ENCODE peak calls at places on chromosomes 2 and 18, in seven cellular contexts. Y is stomach, Q is kidney, G is AG09309, P is neural crest cell, L is AG04450, B is A549. D is an unnamed sample.

GRCh38 chr2:100744589-100744988 is 75.3 kb upstream of the NPAS2 start:
- DNase-seq in Y (no peak), Q (no peak), G (no peak), P (no peak), L (no peak), B (no peak), D (no peak)

GRCh38 chr2:239687441-239687840 is 286.6 kb upstream of the HDAC4 start:
- DNase-seq in Y (peak), Q (no peak), G (no peak), P (no peak), L (no peak), B (no peak), D (no peak)

GRCh38 chr2:40113272-40113671 is 334.2 kb upstream of the THUMPD2 start:
- DNase-seq in Y (no peak), Q (no peak), G (no peak), P (no peak), L (no peak), B (no peak), D (no peak)

GRCh38 chr2:217960351-217960750 is 42.4 kb downstream of the TNS1 start:
- DNase-seq in Y (no peak), Q (peak), G (no peak), P (no peak), L (no peak), B (no peak), D (no peak)

GRCh38 chr2:181370126-181370525 is 87.1 kb upstream of the ITGA4 start:
- DNase-seq in Y (no peak), Q (no peak), G (no peak), P (no peak), L (no peak), B (no peak), D (no peak)

GRCh38 chr2:7773362-7773973 is 856.3 kb downstream of the RNF144A start:
- DNase-seq in Y (no peak), Q (no peak), G (no peak), P (no peak), L (no peak), B (no peak), D (no peak)

GRCh38 chr2:79850912-79851311 is 338.1 kb downstream of the CTNNA2 start:
- DNase-seq in Y (no peak), Q (no peak), G (no peak), P (no peak), L (no peak), B (no peak), D (no peak)

GRCh38 chr2:237278593-237278992 is 135.4 kb downstream of the COL6A3 start:
- DNase-seq in Y (no peak), Q (no peak), G (peak), P (no peak), L (no peak), B (no peak), D (no peak)

GRCh38 chr2:241844831-241845578 is 13.7 kb downstream of the PDCD1 start:
- DNase-seq in Y (no peak), Q (no peak), G (no peak), P (no peak), L (no peak), B (no peak), D (no peak)

GRCh38 chr2:28273751-28274150 is 118.9 kb upstream of the FOSL2 start:
- DNase-seq in Y (peak), Q (no peak), G (no peak), P (no peak), L (no peak), B (no peak), D (no peak)

GRCh38 chr2:75555701-75556100 is 5.0 kb downstream of the EVA1A start:
- DNase-seq in Y (no peak), Q (no peak), G (no peak), P (no peak), L (no peak), B (no peak), D (no peak)

GRCh38 chr2:30193104-30193681 is 38.1 kb upstream of the LBH start:
- DNase-seq in Y (peak), Q (no peak), G (no peak), P (no peak), L (no peak), B (no peak), D (no peak)

GRCh38 chr2:172113617-172114016 is 10.9 kb upstream of the DLX2 start:
- DNase-seq in Y (no peak), Q (no peak), G (no peak), P (no peak), L (no peak), B (no peak), D (no peak)

GRCh38 chr2:61426267-61426897 is 44.5 kb downstream of the USP34 start:
- DNase-seq in Y (peak), Q (no peak), G (no peak), P (peak), L (no peak), B (peak), D (no peak)

GRCh38 chr18:79625195-79625923 is 54.2 kb upstream of the CTDP1 start:
- DNase-seq in Y (no peak), Q (peak), G (no peak), P (no peak), L (no peak), B (no peak), D (peak)

GRCh38 chr2:117820444-117820843 is 6.0 kb downstream of the DDX18 start:
- DNase-seq in Y (no peak), Q (no peak), G (no peak), P (no peak), L (no peak), B (no peak), D (no peak)

GRCh38 chr2:117818921-117819320 is 4.4 kb downstream of the DDX18 start:
- DNase-seq in Y (no peak), Q (no peak), G (no peak), P (no peak), L (no peak), B (no peak), D (no peak)

GRCh38 chr2:117815946-117816345 is 1.5 kb downstream of the DDX18 start:
- DNase-seq in Y (no peak), Q (no peak), G (no peak), P (no peak), L (no peak), B (no peak), D (no peak)

GRCh38 chr2:117812443-117812842 is 2.0 kb upstream of the DDX18 start:
- DNase-seq in Y (no peak), Q (no peak), G (no peak), P (no peak), L (no peak), B (no peak), D (no peak)

DNA sequence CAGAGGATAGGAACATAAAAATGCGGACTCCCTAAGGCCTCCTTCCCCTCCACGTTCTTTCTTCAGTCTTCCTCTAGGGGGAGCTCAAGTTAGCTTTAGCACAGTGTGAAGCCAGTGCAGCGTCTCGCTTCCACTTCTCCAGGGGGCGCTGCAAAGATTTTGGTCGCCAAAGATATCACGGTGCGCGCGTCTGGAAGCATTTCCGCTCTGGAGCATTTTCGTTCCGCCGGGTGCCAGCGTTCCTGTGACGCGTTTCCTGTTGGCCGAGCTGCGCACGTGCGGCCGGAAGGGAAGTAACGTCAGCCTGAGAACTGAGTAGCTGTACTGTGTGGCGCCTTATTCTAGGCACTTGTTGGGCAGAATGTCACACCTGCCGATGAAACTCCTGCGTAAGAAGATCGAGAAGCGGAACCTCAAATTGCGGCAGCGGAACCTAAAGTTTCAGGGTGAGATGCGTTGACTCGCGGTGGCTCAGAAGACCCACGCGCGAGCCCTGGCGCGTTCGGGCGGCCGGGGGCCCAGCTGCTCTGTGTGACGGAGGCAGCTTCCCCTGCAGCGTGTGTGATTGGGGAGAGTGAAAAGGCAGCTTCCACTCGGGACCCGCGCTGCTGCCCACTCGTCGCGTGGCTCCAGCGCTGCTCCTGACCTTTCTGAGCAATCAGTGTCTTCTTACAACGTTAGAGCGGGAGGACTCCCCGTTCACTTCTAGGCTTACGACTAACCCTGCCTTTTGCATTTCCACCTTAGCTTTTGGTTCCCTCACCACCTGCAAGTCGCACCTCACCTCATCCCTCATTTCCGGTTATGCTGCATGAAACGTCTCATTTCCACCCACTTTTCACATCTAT is at the start of gene DDX18:
- DNase-seq in Y (peak), Q (peak), G (peak), P (peak), L (peak), B (peak), D (peak)
- TF ChIP-seq CTCF in Y (peak), Q (peak), G (peak), P (peak), L (peak), B (peak), D (peak)

GRCh38 chr2:214410128-214410775 is 602 bp upstream of the VWC2L start:
- DNase-seq in Y (no peak), Q (no peak), G (no peak), P (no peak), L (no peak), B (no peak), D (no peak)
- TF ChIP-seq CTCF in Y (no peak), Q (no peak), G (no peak), P (no peak), L (no peak), B (no peak), D (peak)

GRCh38 chr18:815353-815752 is 3.3 kb upstream of the YES1 start:
- DNase-seq in Y (no peak), Q (no peak), G (no peak), P (no peak), L (no peak), B (no peak), D (no peak)

GRCh38 chr18:812673-813404 is 797 bp upstream of the YES1 start:
- DNase-seq in Y (peak), Q (peak), G (peak), P (no peak), L (peak), B (peak), D (no peak)

GRCh38 chr18:816088-816653 is 4.1 kb upstream of the YES1 start:
- DNase-seq in Y (no peak), Q (no peak), G (no peak), P (no peak), L (no peak), B (no peak), D (no peak)

GRCh38 chr18:813405-814071 is 1.5 kb upstream of the YES1 start:
- DNase-seq in Y (no peak), Q (no peak), G (no peak), P (no peak), L (no peak), B (no peak), D (no peak)

GRCh38 chr18:814300-815084 is 2.5 kb upstream of the YES1 start:
- DNase-seq in Y (no peak), Q (no peak), G (no peak), P (no peak), L (no peak), B (no peak), D (no peak)
- TF ChIP-seq CTCF in Y (no peak), Q (no peak), G (no peak), P (no peak), L (no peak), B (no peak), D (no peak)

GRCh38 chr18:67717800-67718199 is 201.3 kb upstream of the DSEL start:
- DNase-seq in Y (no peak), Q (no peak), G (no peak), P (no peak), L (no peak), B (no peak), D (no peak)
- TF ChIP-seq CTCF in Y (no peak), Q (no peak), G (no peak), P (no peak), L (no peak), B (no peak), D (no peak)

GRCh38 chr2:234406085-234406484 is 90.8 kb downstream of the ARL4C start:
- DNase-seq in Y (no peak), Q (no peak), G (no peak), P (no peak), L (no peak), B (no peak), D (no peak)
- TF ChIP-seq CTCF in Y (no peak), Q (no peak), G (no peak), P (no peak), L (no peak), B (peak), D (peak)

D was measured in chondrocyte.